ENCODE peak calls at places on chromosomes 7 and 10, in six cellular contexts. V is prostate gland, P is cardiac muscle cell, Z is Peyer's patch, A is A549, R is PC-3. W is an unnamed sample. For H3K4me1, the result is how much of the 10 kb centered on the place peaks cover.

GRCh38 chr7:121994625-121995410 is 121.9 kb downstream of the PTPRZ1 start:
- DNase-seq in P (peak), R (peak), Z (peak), V (peak), A (peak), W (peak)

GRCh38 chr7:96786261-96786997 is 76.8 kb upstream of the SEM1 start:
- DNase-seq in V (peak), A (no peak), Z (no peak), P (no peak), R (no peak), W (no peak)

GRCh38 chr7:5282464-5283316 is at the start of gene SLC29A4:
- DNase-seq in V (peak), P (peak), R (peak), A (no peak), Z (peak), W (peak)

GRCh38 chr7:151013728-151014497 is 10.4 kb downstream of the ATG9B start:
- DNase-seq in A (no peak), Z (peak), P (peak), R (peak), V (peak), W (peak)

GRCh38 chr10:116744849-116745248 is 2.5 kb upstream of the HSPA12A start:
- DNase-seq in A (no peak), R (no peak), P (no peak), Z (no peak), V (no peak), W (no peak)

GRCh38 chr7:11726251-11727155 is 105.5 kb downstream of the THSD7A start:
- DNase-seq in R (no peak), V (peak), Z (no peak), P (peak), A (no peak), W (no peak)

GRCh38 chr10:103594326-103594725 is 100.8 kb downstream of the NEURL1 start:
- DNase-seq in A (no peak), P (no peak), Z (no peak), V (no peak), R (no peak), W (no peak)

GRCh38 chr7:24978837-24979469 is 1.0 kb downstream of the OSBPL3 start:
- DNase-seq in Z (peak), V (no peak), R (peak), A (no peak), P (no peak), W (peak)

GRCh38 chr7:42080831-42081230 is 156.2 kb downstream of the GLI3 start:
- DNase-seq in P (no peak), Z (no peak), A (no peak), V (no peak), R (no peak), W (no peak)

GRCh38 chr7:51261117-51261835 is 55.3 kb downstream of the COBL start:
- DNase-seq in Z (no peak), A (no peak), P (no peak), V (peak), R (peak), W (peak)

GRCh38 chr10:13095094-13095493 is 4.9 kb upstream of the OPTN start:
- DNase-seq in A (no peak), Z (no peak), V (no peak), R (no peak), P (no peak), W (no peak)

GRCh38 chr7:20799566-20800377 is 13.1 kb upstream of the SP8 start:
- DNase-seq in A (no peak), R (no peak), V (no peak), P (no peak), Z (no peak), W (no peak)

GRCh38 chr10:109114578-109114977 is 808.7 kb downstream of the XPNPEP1 start:
- DNase-seq in Z (no peak), A (no peak), R (no peak), V (no peak), P (no peak), W (no peak)

GRCh38 chr10:112955736-112956421 is 5.8 kb downstream of the TCF7L2 start:
- DNase-seq in V (no peak), Z (no peak), A (no peak), R (peak), P (peak), W (peak)

GRCh38 chr10:59079386-59080226 is 96.8 kb upstream of the PHYHIPL start:
- DNase-seq in R (peak), Z (no peak), P (peak), V (no peak), A (peak), W (no peak)

GRCh38 chr7:74371381-74372059 is 82.2 kb upstream of the GTF2IRD1 start:
- DNase-seq in V (no peak), R (no peak), Z (no peak), A (no peak), P (peak), W (peak)

GRCh38 chr10:31768467-31768866 is 160.2 kb downstream of the ARHGAP12 start:
- DNase-seq in P (peak), A (no peak), Z (no peak), R (peak), V (no peak), W (no peak)

GRCh38 chr10:78341953-78342614 is 308.4 kb downstream of the RPS24 start:
- DNase-seq in V (no peak), A (no peak), P (no peak), Z (no peak), R (no peak), W (no peak)

GRCh38 chr10:59791602-59792001 is 38.3 kb upstream of the MRLN start:
- DNase-seq in R (no peak), P (no peak), Z (no peak), A (no peak), V (no peak), W (no peak)

GRCh38 chr10:75910032-75910431 is 478.6 kb downstream of the LRMDA start:
- DNase-seq in P (peak), V (no peak), Z (no peak), R (peak), A (no peak), W (peak)

GRCh38 chr7:390761-391410 is 100.9 kb downstream of the FOXL3 start:
- DNase-seq in P (no peak), A (no peak), R (no peak), Z (peak), V (no peak), W (no peak)

GRCh38 chr7:48035967-48036478 is 680 bp downstream of the C7orf57 start:
- DNase-seq in R (peak), Z (peak), A (no peak), P (peak), V (no peak), W (peak)

GRCh38 chr10:89147256-89147655 is 59.9 kb downstream of the CH25H start:
- DNase-seq in V (no peak), Z (no peak), A (no peak), R (peak), P (peak), W (no peak)

GRCh38 chr7:42170724-42171123 is 66.3 kb downstream of the GLI3 start:
- DNase-seq in R (peak), P (no peak), Z (no peak), V (no peak), A (no peak), W (no peak)

DNA sequence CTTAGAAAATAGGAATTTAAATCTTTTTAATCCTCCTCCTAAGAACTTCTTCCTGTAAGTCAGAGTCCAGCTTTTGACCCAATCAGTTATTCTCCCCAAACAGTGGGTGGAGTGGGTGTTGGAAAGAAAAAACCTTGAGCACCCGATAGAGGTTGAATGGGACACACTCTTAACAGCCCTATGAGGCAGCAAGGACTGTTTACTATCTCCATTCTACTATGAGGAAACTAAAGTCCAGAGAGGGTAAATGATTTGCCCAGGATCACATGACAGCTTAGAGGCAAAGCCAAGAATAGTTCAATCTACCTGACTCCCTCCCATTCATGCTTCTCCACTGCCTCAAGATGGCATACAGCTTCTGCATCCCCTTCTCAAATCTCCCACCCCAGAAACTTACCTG is 57.6 kb upstream of the SLC35B4 start:
- DNase-seq in P (no peak), V (no peak), R (no peak), Z (no peak), A (no peak), W (peak)
- H3K27ac ChIP-seq in P (no peak), V (no peak), R (no peak), Z (no peak), A (peak), W (peak)

GRCh38 chr7:155456772-155457543 is 971 bp upstream of the EN2 start:
- DNase-seq in V (peak), P (peak), A (peak), Z (peak), R (peak), W (peak)
- H3K4me3 ChIP-seq in V (peak), P (peak), A (peak), Z (peak), R (peak), W (peak)

DNA sequence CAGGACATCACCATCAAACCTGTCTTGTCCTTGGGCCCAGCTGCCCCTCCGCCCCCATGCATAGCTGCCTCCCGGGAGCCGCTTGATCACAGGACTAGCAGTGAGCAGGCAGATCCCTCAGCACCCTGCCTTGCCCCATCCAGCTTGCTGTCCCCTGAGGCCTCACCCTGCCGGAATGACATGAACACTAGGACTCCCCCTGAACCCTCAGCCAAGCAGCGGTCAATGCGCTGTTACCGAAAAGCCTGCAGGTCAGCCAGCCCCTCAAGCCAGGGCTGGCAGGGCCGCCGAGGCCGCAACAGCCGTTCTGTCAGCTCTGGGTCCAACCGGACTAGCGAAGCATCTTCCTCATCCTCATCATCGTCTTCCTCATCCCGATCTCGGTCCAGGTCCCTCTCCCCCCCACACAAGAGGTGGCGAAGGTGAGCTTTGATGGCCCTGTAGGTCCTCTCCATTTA is 5.2 kb upstream of the NOLC1 start:
- DNase-seq in A (no peak), R (no peak), P (no peak), V (no peak), Z (no peak), W (no peak)
- H3K4me1 ChIP-seq in A (under half), R (under half), P (under half), V (under half), Z (under half), W (under half)

GRCh38 chr7:30143748-30144251 is 9.0 kb downstream of the MTURN start:
- DNase-seq in V (no peak), A (no peak), Z (no peak), P (peak), R (peak), W (no peak)
- H3K27ac ChIP-seq in V (no peak), A (no peak), Z (no peak), P (no peak), R (peak), W (no peak)

DNA sequence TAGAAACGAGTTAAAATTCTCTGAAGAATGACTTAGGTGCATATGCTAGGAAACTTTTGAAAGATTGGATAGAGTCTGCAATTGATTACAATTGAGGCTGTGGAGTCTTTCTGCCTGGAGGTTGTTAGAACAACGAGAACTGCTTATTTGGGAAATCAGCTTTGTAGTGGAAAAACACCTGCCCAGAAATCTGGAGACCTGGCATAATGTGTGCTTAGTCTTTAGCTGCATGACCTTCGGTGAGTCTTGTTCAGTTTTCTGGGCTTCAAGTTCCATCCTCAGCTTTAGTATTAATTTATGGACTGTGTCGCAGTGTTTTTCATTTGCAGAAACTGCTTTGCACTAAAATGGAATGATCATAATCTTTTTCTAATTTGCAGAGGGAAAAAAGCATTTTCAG is 31.7 kb downstream of the CCNY start:
- DNase-seq in Z (no peak), V (no peak), A (no peak), P (no peak), R (no peak), W (no peak)
- H3K4me3 ChIP-seq in Z (no peak), V (no peak), A (no peak), P (no peak), R (no peak), W (no peak)

GRCh38 chr7:45073031-45073842 is 15.5 kb downstream of the NACAD start:
- DNase-seq in Z (no peak), R (no peak), P (no peak), V (no peak), A (no peak), W (no peak)
- H3K4me1 ChIP-seq in Z (under half), R (under half), P (under half), V (under half), A (under half), W (under half)

DNA sequence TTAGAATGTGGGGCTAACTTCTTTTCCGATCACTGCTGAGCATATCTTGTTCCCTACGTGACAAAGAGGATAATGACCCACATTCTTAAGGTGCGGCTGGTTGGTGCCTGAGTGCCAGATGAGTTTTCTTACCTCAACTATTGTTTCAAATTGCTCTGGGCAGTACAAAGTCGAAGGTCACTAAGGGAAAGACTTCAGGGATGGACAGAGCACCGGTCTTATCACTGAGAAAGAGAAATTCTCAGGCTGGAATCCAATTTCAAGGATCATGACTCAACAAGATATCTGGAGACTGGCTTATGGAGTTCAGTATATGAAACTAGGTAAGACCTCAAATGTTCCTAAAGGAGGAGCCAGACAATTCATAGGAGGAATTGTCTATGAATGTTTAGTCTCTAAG is 780.3 kb downstream of the SUGCT start:
- DNase-seq in V (no peak), Z (no peak), R (no peak), P (peak), A (no peak), W (no peak)
- H3K27ac ChIP-seq in V (no peak), Z (no peak), R (no peak), P (no peak), A (no peak), W (no peak)

GRCh38 chr7:158157460-158157859 is 430.2 kb downstream of the PTPRN2 start:
- DNase-seq in A (no peak), V (no peak), Z (no peak), P (no peak), R (no peak), W (no peak)
- H3K4me3 ChIP-seq in A (no peak), V (no peak), Z (no peak), P (no peak), R (no peak), W (no peak)